ENCODE peak calls at places on chromosomes 11 and 22, in six cellular contexts. W is naive thymus-derived CD8-positive, alpha-beta T cell; B is glutamatergic neuron; Y is effector CD4-positive, alpha-beta T cell; Q is pancreas; O is T-helper 2 cell. X is an unnamed sample.

GRCh38 chr11:116513278-116513823 is 259.4 kb downstream of the BUD13 start:
- DNase-seq in W (no peak), B (no peak), Y (no peak), Q (no peak), O (no peak), X (no peak)

GRCh38 chr11:20110908-20111669 is 49.2 kb downstream of the DBX1 start:
- DNase-seq in W (peak; percentile 37), B (peak; percentile 43), Y (no peak), Q (peak; percentile 64), O (peak; percentile 58), X (peak; percentile 3)

GRCh38 chr11:125062931-125063428 is at the start of gene SLC37A2:
- DNase-seq in W (peak; percentile 36), B (peak; percentile 76), Y (no peak), Q (peak; percentile 63), O (peak; percentile 78), X (no peak)

GRCh38 chr11:116869610-116870009 is 32.2 kb upstream of the APOA1 start:
- DNase-seq in W (no peak), B (no peak), Y (no peak), Q (no peak), O (no peak), X (no peak)

GRCh38 chr11:70913715-70914231 is 338.6 kb downstream of the SHANK2 start:
- DNase-seq in W (no peak), B (no peak), Y (no peak), Q (no peak), O (no peak), X (no peak)

GRCh38 chr11:64918056-64918455 is 1.0 kb upstream of the ATG2A start:
- DNase-seq in W (no peak), B (no peak), Y (no peak), Q (no peak), O (peak; percentile 19), X (no peak)

GRCh38 chr11:70954471-70954870 is 297.9 kb downstream of the SHANK2 start:
- DNase-seq in W (no peak), B (no peak), Y (no peak), Q (no peak), O (no peak), X (no peak)

GRCh38 chr22:27245056-27245455 is 556.5 kb downstream of the MN1 start:
- DNase-seq in W (no peak), B (no peak), Y (no peak), Q (no peak), O (no peak), X (no peak)

GRCh38 chr11:57248780-57249383 is 11.8 kb upstream of the APLNR start:
- DNase-seq in W (no peak), B (peak; percentile 86), Y (no peak), Q (peak; percentile 29), O (no peak), X (no peak)

GRCh38 chr22:43270314-43270908 is 72.8 kb downstream of the SCUBE1 start:
- DNase-seq in W (no peak), B (no peak), Y (no peak), Q (no peak), O (no peak), X (no peak)

GRCh38 chr11:12233602-12233925 is 123.2 kb downstream of the MICAL2 start:
- DNase-seq in W (no peak), B (no peak), Y (no peak), Q (no peak), O (no peak), X (no peak)

GRCh38 chr11:66904981-66905521 is 48.2 kb downstream of the LRFN4 start:
- DNase-seq in W (no peak), B (no peak), Y (no peak), Q (no peak), O (no peak), X (no peak)

GRCh38 chr11:130802567-130802966 is 113.7 kb downstream of the SNX19 start:
- DNase-seq in W (no peak), B (no peak), Y (no peak), Q (no peak), O (no peak), X (no peak)

GRCh38 chr11:100851129-100851528 is 164.0 kb downstream of the ARHGAP42 start:
- DNase-seq in W (no peak), B (no peak), Y (no peak), Q (no peak), O (no peak), X (no peak)

GRCh38 chr11:88103337-88104206 is 71.7 kb downstream of the RAB38 start:
- DNase-seq in W (peak; percentile 44), B (peak; percentile 40), Y (no peak), Q (peak; percentile 39), O (peak; percentile 80), X (peak; percentile 27)

GRCh38 chr11:13098067-13098466 is 89.0 kb downstream of the RASSF10 start:
- DNase-seq in W (no peak), B (no peak), Y (no peak), Q (no peak), O (no peak), X (no peak)

GRCh38 chr11:14583252-14584105 is 60.1 kb upstream of the PDE3B start:
- DNase-seq in W (no peak), B (peak; percentile 27), Y (no peak), Q (peak; percentile 28), O (no peak), X (no peak)

GRCh38 chr11:8333431-8334401 is 70.0 kb upstream of the LMO1 start:
- DNase-seq in W (no peak), B (no peak), Y (no peak), Q (no peak), O (no peak), X (no peak)

GRCh38 chr22:32545801-32546200 is 71.2 kb downstream of the FBXO7 start:
- DNase-seq in W (no peak), B (no peak), Y (no peak), Q (no peak), O (no peak), X (no peak)

X was measured in stimulated activated naive CD4-positive, alpha-beta T cell.